ENCODE peak calls at places on chromosome 10, in eight cellular contexts. H is SK-N-SH, M is GM12865, D is H9, P is AG04450, B is GM20000, X is body of pancreas, W is Peyer's patch. L is an unnamed sample.

GRCh38 chr10:114513397-114513796 is 109.1 kb upstream of the AFAP1L2 start:
- DNase-seq in X (no peak), P (no peak), D (no peak), H (no peak), M (no peak), B (no peak), W (no peak), L (no peak)

GRCh38 chr10:3781458-3782098 is 3.4 kb downstream of the KLF6 start:
- DNase-seq in P (no peak), X (peak; percentile 48), B (no peak), D (peak; percentile 45), H (no peak), W (peak; percentile 87), M (peak; percentile 70), L (no peak)

GRCh38 chr10:122575776-122576175 is 15.2 kb downstream of the DMBT1 start:
- DNase-seq in B (no peak), M (no peak), P (no peak), H (no peak), W (no peak), D (no peak), X (no peak), L (no peak)

GRCh38 chr10:86706401-86706841 is 38.1 kb downstream of the LDB3 start:
- DNase-seq in H (no peak), P (no peak), M (no peak), X (no peak), W (no peak), D (no peak), B (no peak), L (no peak)

GRCh38 chr10:34178756-34179155 is 636.3 kb downstream of the PARD3 start:
- DNase-seq in W (no peak), H (no peak), X (no peak), B (no peak), M (no peak), D (no peak), P (no peak), L (no peak)

GRCh38 chr10:77537051-77537450 is 100.6 kb downstream of the KCNMA1 start:
- DNase-seq in M (no peak), W (no peak), P (no peak), H (no peak), X (no peak), B (no peak), D (no peak), L (no peak)

GRCh38 chr10:62050941-62051433 is 149.5 kb downstream of the ARID5B start:
- DNase-seq in D (no peak), W (peak; percentile 79), X (peak; percentile 58), M (peak; percentile 87), P (peak; percentile 66), B (peak; percentile 54), H (no peak), L (no peak)

GRCh38 chr10:97355571-97355975 is 21.0 kb upstream of the FRAT2 start:
- DNase-seq in D (no peak), P (no peak), W (peak; percentile 54), X (no peak), B (no peak), M (no peak), H (no peak), L (no peak)

GRCh38 chr10:25959540-25960232 is 25.7 kb downstream of the MYO3A start:
- DNase-seq in W (no peak), X (no peak), B (no peak), P (no peak), D (no peak), H (no peak), M (no peak), L (no peak)

GRCh38 chr10:24691113-24691512 is 32.6 kb downstream of the ARHGAP21 start:
- DNase-seq in P (no peak), W (no peak), M (no peak), D (no peak), X (peak; percentile 16), B (no peak), H (no peak), L (no peak)

GRCh38 chr10:100890696-100891271 is 22.0 kb upstream of the SLF2 start:
- DNase-seq in X (peak; percentile 19), D (no peak), M (no peak), W (no peak), H (no peak), P (peak; percentile 91), B (no peak), L (no peak)

GRCh38 chr10:132413226-132414205 is 16.5 kb downstream of the PWWP2B start:
- DNase-seq in W (no peak), M (no peak), D (no peak), P (no peak), B (no peak), H (no peak), X (no peak), L (no peak)

GRCh38 chr10:132837905-132838304 is 52.0 kb upstream of the NKX6-2 start:
- DNase-seq in W (peak; percentile 37), H (no peak), B (no peak), M (no peak), P (no peak), D (peak; percentile 33), X (no peak), L (no peak)

GRCh38 chr10:57579926-57580325 is 687.8 kb downstream of the IPMK start:
- DNase-seq in B (peak; percentile 6), H (peak; percentile 10), M (peak; percentile 27), P (no peak), W (no peak), X (no peak), D (peak; percentile 48), L (no peak)

GRCh38 chr10:125155101-125155500 is 5.3 kb downstream of the CTBP2 start:
- DNase-seq in X (no peak), B (no peak), M (no peak), P (no peak), D (peak; percentile 34), H (no peak), W (no peak), L (no peak)

GRCh38 chr10:122072491-122072890 is 83.5 kb downstream of the TACC2 start:
- DNase-seq in B (no peak), D (no peak), P (no peak), M (no peak), X (no peak), W (no peak), H (no peak), L (no peak)

GRCh38 chr10:88091490-88092061 is 228.2 kb downstream of the PTEN start:
- DNase-seq in B (peak; percentile 72), H (no peak), X (no peak), D (no peak), W (peak; percentile 87), M (peak; percentile 98), P (no peak), L (no peak)

GRCh38 chr10:132806126-132807061 is 20.4 kb upstream of the NKX6-2 start:
- DNase-seq in H (peak; percentile 37), X (no peak), D (no peak), M (no peak), P (no peak), W (no peak), B (no peak), L (no peak)

GRCh38 chr10:122392835-122393234 is 18.3 kb downstream of the PLEKHA1 start:
- DNase-seq in M (no peak), P (no peak), H (no peak), B (no peak), W (no peak), D (no peak), X (no peak), L (no peak)

GRCh38 chr10:116097239-116097751 is 175.7 kb downstream of the GFRA1 start:
- DNase-seq in M (no peak), D (no peak), X (no peak), W (no peak), B (no peak), H (no peak), P (no peak), L (no peak)

GRCh38 chr10:61097026-61097425 is 153.0 kb upstream of the RHOBTB1 start:
- DNase-seq in D (no peak), W (no peak), M (no peak), P (no peak), H (no peak), B (no peak), X (no peak), L (no peak)

GRCh38 chr10:116272497-116273221 is at the start of gene GFRA1:
- DNase-seq in B (peak; percentile 63), W (no peak), X (peak; percentile 8), H (peak; percentile 79), M (no peak), D (peak; percentile 55), P (no peak), L (no peak)

DNA sequence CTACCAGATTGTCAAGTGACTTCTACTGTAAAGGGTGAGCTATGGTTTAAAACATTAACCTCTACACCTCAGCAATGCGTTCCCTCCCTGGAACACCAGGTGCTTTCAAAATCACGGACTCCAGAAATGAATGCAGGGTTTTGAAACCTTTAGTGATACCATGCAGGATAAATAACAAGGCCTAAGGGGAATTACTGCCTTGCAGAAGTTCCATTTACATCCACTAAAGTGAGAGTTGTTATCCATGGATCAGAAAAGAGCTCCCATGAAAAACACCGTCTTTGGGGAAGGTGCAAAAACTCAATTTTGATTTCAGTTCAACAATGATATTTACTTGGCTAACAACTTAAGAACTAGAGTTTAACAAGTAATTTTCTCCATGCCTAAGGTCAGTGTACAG is 4.0 kb downstream of the FZD8 start:
- DNase-seq in P (no peak), D (no peak), M (no peak), W (no peak), B (no peak), H (no peak), X (no peak), L (no peak)
- TF ChIP-seq CTCF in P (no peak), D (no peak), M (no peak), W (no peak), B (no peak), H (no peak), X (no peak), L (no peak)

GRCh38 chr10:127916826-127917225 is 9.9 kb downstream of the PTPRE start:
- DNase-seq in H (peak; percentile 6), B (no peak), P (no peak), D (peak; percentile 50), W (no peak), M (no peak), X (no peak), L (no peak)
- TF ChIP-seq CTCF in H (no peak), B (no peak), P (no peak), D (peak; percentile 44), W (no peak), M (no peak), X (no peak), L (no peak)

DNA sequence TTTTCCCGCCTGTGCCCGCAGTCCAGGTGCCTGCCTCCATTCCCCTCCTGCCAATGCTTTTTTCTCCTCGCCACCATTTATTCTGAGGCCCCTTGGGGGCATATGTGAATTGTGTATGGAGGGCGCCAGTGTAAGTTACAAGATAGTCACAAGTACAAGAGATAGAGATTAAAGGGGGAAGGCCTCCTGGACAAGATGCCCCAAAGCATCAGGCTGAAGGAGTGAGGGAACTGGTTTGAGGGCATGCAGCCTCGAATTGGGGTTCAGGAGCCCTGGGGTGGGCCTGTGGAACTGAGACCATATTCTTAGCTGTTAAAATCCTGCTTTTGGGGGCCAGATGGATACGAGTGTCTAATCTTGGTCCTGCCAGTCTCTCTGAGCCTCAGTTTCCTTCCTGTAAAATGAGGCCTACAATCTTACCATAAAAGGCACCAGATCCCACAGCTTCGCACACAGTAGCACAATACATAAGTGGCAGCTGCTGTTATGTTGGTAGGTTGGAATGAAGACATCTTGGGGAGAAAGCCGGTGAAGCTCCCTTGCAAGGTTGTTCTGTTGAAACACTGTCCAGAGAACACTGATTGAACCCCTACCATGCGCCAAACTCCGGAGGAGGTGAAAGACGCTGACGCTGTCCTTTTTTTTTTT is 545 bp upstream of the COMTD1 start:
- DNase-seq in X (no peak), H (no peak), B (no peak), D (no peak), P (no peak), M (no peak), W (no peak), L (no peak)
- TF ChIP-seq CTCF in X (no peak), H (peak; percentile 3), B (no peak), D (no peak), P (no peak), M (no peak), W (no peak), L (peak; percentile 3)

GRCh38 chr10:80458263-80458625 is 4.1 kb downstream of the TSPAN14 start:
- DNase-seq in D (no peak), H (no peak), P (no peak), B (no peak), M (no peak), X (no peak), W (peak; percentile 41), L (no peak)
- TF ChIP-seq CTCF in D (no peak), H (no peak), P (no peak), B (no peak), M (no peak), X (no peak), W (no peak), L (no peak)